ENCODE peak calls at places on chromosomes 5 and 9, in ten cellular contexts. E, Z, K, S, O, V, Y, J, H and X are unnamed samples.

GRCh38 chr9:116749176-116749575 is 62.1 kb downstream of the TRIM32 start:
- DNase-seq in E (no peak), Z (no peak), K (no peak), S (no peak), O (no peak), V (no peak), Y (no peak), J (peak), H (no peak), X (no peak)

GRCh38 chr5:96320797-96321196 is 112.3 kb downstream of the PCSK1 start:
- DNase-seq in E (no peak), Z (peak), K (no peak), S (no peak), O (no peak), V (peak), Y (no peak), J (no peak), H (no peak), X (no peak)

GRCh38 chr9:121156263-121156731 is 45.4 kb downstream of the RAB14 start:
- DNase-seq in E (peak), Z (peak), K (no peak), S (no peak), O (no peak), V (no peak), Y (peak), J (no peak), H (no peak), X (no peak)

GRCh38 chr9:111924281-111924680 is 27.7 kb downstream of the UGCG start:
- DNase-seq in E (no peak), Z (no peak), K (no peak), S (no peak), O (no peak), V (no peak), Y (no peak), J (no peak), H (no peak), X (no peak)

GRCh38 chr5:32814620-32815019 is 103.5 kb downstream of the NPR3 start:
- DNase-seq in E (peak), Z (peak), K (no peak), S (no peak), O (no peak), V (no peak), Y (peak), J (no peak), H (no peak), X (no peak)

GRCh38 chr5:153562189-153562588 is 71.7 kb downstream of the GRIA1 start:
- DNase-seq in E (peak), Z (peak), K (no peak), S (no peak), O (no peak), V (no peak), Y (peak), J (no peak), H (no peak), X (no peak)

GRCh38 chr9:2199999-2200796 is 185.1 kb downstream of the SMARCA2 start:
- DNase-seq in E (no peak), Z (no peak), K (no peak), S (no peak), O (peak), V (no peak), Y (no peak), J (peak), H (no peak), X (no peak)

GRCh38 chr9:113428062-113428600 is 17.6 kb downstream of the C9orf43 start:
- DNase-seq in E (no peak), Z (peak), K (no peak), S (no peak), O (no peak), V (no peak), Y (no peak), J (no peak), H (no peak), X (no peak)

GRCh38 chr9:91208837-91209236 is 152.9 kb downstream of the AUH start:
- DNase-seq in E (no peak), Z (no peak), K (no peak), S (no peak), O (no peak), V (no peak), Y (no peak), J (no peak), H (no peak), X (no peak)

GRCh38 chr9:128102861-128103588 is 24.5 kb downstream of the PTGES2 start:
- DNase-seq in E (no peak), Z (no peak), K (no peak), S (no peak), O (no peak), V (no peak), Y (no peak), J (no peak), H (peak), X (no peak)

GRCh38 chr5:123261752-123262151 is 161.5 kb downstream of the CEP120 start:
- DNase-seq in E (no peak), Z (no peak), K (no peak), S (no peak), O (no peak), V (no peak), Y (peak), J (no peak), H (no peak), X (no peak)

GRCh38 chr5:138353550-138353893 is 1.0 kb downstream of the KDM3B start:
- DNase-seq in E (no peak), Z (no peak), K (peak), S (no peak), O (no peak), V (no peak), Y (no peak), J (no peak), H (no peak), X (no peak)

GRCh38 chr5:176776916-176777315 is 33.4 kb upstream of the UNC5A start:
- DNase-seq in E (no peak), Z (no peak), K (no peak), S (no peak), O (no peak), V (no peak), Y (no peak), J (no peak), H (no peak), X (no peak)

GRCh38 chr9:129480705-129481104 is 140.2 kb downstream of the C9orf50 start:
- DNase-seq in E (no peak), Z (no peak), K (no peak), S (no peak), O (no peak), V (no peak), Y (no peak), J (no peak), H (no peak), X (no peak)

GRCh38 chr5:50440651-50441478 is at the start of gene EMB:
- DNase-seq in E (no peak), Z (peak), K (peak), S (no peak), O (peak), V (peak), Y (peak), J (peak), H (no peak), X (no peak)

GRCh38 chr5:59061377-59061776 is 478.5 kb downstream of the RAB3C start:
- DNase-seq in E (no peak), Z (no peak), K (no peak), S (no peak), O (no peak), V (no peak), Y (no peak), J (peak), H (no peak), X (no peak)

GRCh38 chr9:98572796-98573195 is 135.9 kb downstream of the GABBR2 start:
- DNase-seq in E (no peak), Z (no peak), K (no peak), S (no peak), O (no peak), V (no peak), Y (no peak), J (no peak), H (no peak), X (no peak)

GRCh38 chr5:140557136-140557805 is at the start of gene SRA1:
- DNase-seq in E (peak), Z (peak), K (peak), S (peak), O (peak), V (peak), Y (peak), J (peak), H (peak), X (no peak)

GRCh38 chr9:23598994-23599393 is 227.0 kb downstream of the ELAVL2 start:
- DNase-seq in E (no peak), Z (no peak), K (no peak), S (no peak), O (no peak), V (peak), Y (no peak), J (no peak), H (no peak), X (no peak)

GRCh38 chr5:1975406-1975715 is 92.6 kb upstream of the IRX4 start:
- DNase-seq in E (no peak), Z (no peak), K (no peak), S (no peak), O (no peak), V (no peak), Y (peak), J (no peak), H (peak), X (no peak)

GRCh38 chr5:120544043-120544442 is 79.9 kb downstream of the PRR16 start:
- DNase-seq in E (no peak), Z (no peak), K (no peak), S (no peak), O (no peak), V (no peak), Y (no peak), J (no peak), H (no peak), X (no peak)

GRCh38 chr5:170963521-170963920 is 101.7 kb downstream of the RANBP17 start:
- DNase-seq in E (no peak), Z (no peak), K (no peak), S (no peak), O (peak), V (no peak), Y (no peak), J (peak), H (no peak), X (no peak)

GRCh38 chr5:100550531-100551036 is 15.4 kb downstream of the FAM174A start:
- DNase-seq in E (no peak), Z (peak), K (no peak), S (no peak), O (no peak), V (no peak), Y (no peak), J (no peak), H (no peak), X (no peak)

GRCh38 chr5:61334224-61335196 is 2.5 kb downstream of the ZSWIM6 start:
- DNase-seq in E (no peak), Z (peak), K (peak), S (no peak), O (peak), V (no peak), Y (no peak), J (peak), H (no peak), X (no peak)

GRCh38 chr5:142495561-142495960 is 170.7 kb upstream of the SPRY4 start:
- DNase-seq in E (no peak), Z (no peak), K (no peak), S (no peak), O (no peak), V (no peak), Y (no peak), J (no peak), H (no peak), X (no peak)

GRCh38 chr5:146426853-146427618 is 20.1 kb upstream of the TCERG1 start:
- DNase-seq in E (no peak), Z (peak), K (peak), S (no peak), O (peak), V (peak), Y (peak), J (peak), H (peak), X (no peak)

GRCh38 chr9:121862371-121862970 is 211.0 kb downstream of the DAB2IP start:
- DNase-seq in E (no peak), Z (no peak), K (no peak), S (no peak), O (no peak), V (no peak), Y (no peak), J (peak), H (no peak), X (no peak)

GRCh38 chr5:169013846-169014245 is 287.1 kb downstream of the SLIT3 start:
- DNase-seq in E (no peak), Z (no peak), K (no peak), S (no peak), O (no peak), V (no peak), Y (no peak), J (no peak), H (no peak), X (no peak)

GRCh38 chr5:6081727-6082210 is 296.6 kb downstream of the MED10 start:
- DNase-seq in E (no peak), Z (no peak), K (no peak), S (no peak), O (no peak), V (no peak), Y (no peak), J (no peak), H (no peak), X (no peak)

GRCh38 chr5:107743357-107744000 is 72.7 kb upstream of the EFNA5 start:
- DNase-seq in E (peak), Z (peak), K (no peak), S (no peak), O (no peak), V (no peak), Y (peak), J (peak), H (no peak), X (no peak)